ENCODE peak calls at places on chromosomes 2 and 18, in four cellular contexts. One of them, this sample, is unnamed.

GRCh38 chr18:41744664-41745063 is 210.4 kb upstream of the PIK3C3 start:
- DNase-seq in CD8-positive, alpha-beta T cell: no peak
- DNase-seq in psoas muscle: no peak
- DNase-seq in left ventricle myocardium inferior: no peak
- DNase-seq in this sample: no peak

GRCh38 chr2:189096769-189097447 is 82.7 kb downstream of the COL5A2 start:
- DNase-seq in left ventricle myocardium inferior: no peak
- DNase-seq in psoas muscle: no peak
- DNase-seq in CD8-positive, alpha-beta T cell: no peak
- DNase-seq in this sample: no peak

GRCh38 chr2:213119061-213119809 is 32.2 kb downstream of the IKZF2 start:
- DNase-seq in CD8-positive, alpha-beta T cell: no peak
- DNase-seq in left ventricle myocardium inferior: no peak
- DNase-seq in psoas muscle: no peak
- DNase-seq in this sample: no peak

GRCh38 chr2:17877811-17878221 is 651 bp upstream of the KCNS3 start:
- DNase-seq in left ventricle myocardium inferior: no peak
- DNase-seq in CD8-positive, alpha-beta T cell: no peak
- DNase-seq in psoas muscle: peak; percentile 59
- DNase-seq in this sample: no peak

GRCh38 chr2:163753721-163754120 is 17.9 kb upstream of the FIGN start:
- DNase-seq in left ventricle myocardium inferior: no peak
- DNase-seq in CD8-positive, alpha-beta T cell: no peak
- DNase-seq in psoas muscle: no peak
- DNase-seq in this sample: no peak

GRCh38 chr18:49013961-49014604 is 63.3 kb upstream of the SMAD7 start:
- DNase-seq in psoas muscle: peak; percentile 35
- DNase-seq in CD8-positive, alpha-beta T cell: peak; percentile 3
- DNase-seq in left ventricle myocardium inferior: no peak
- DNase-seq in this sample: no peak

GRCh38 chr2:175844169-175844568 is 157.9 kb downstream of the LNPK start:
- DNase-seq in CD8-positive, alpha-beta T cell: no peak
- DNase-seq in left ventricle myocardium inferior: no peak
- DNase-seq in psoas muscle: no peak
- DNase-seq in this sample: no peak

GRCh38 chr2:66242099-66242498 is 192.8 kb upstream of the MEIS1 start:
- DNase-seq in psoas muscle: no peak
- DNase-seq in CD8-positive, alpha-beta T cell: no peak
- DNase-seq in left ventricle myocardium inferior: no peak
- DNase-seq in this sample: no peak

GRCh38 chr2:44943693-44944101 is 2.2 kb downstream of the SIX3 start:
- DNase-seq in psoas muscle: no peak
- DNase-seq in CD8-positive, alpha-beta T cell: no peak
- DNase-seq in left ventricle myocardium inferior: no peak
- DNase-seq in this sample: no peak

GRCh38 chr2:42110287-42110973 is 58.7 kb upstream of the EML4 start:
- DNase-seq in left ventricle myocardium inferior: no peak
- DNase-seq in CD8-positive, alpha-beta T cell: no peak
- DNase-seq in psoas muscle: no peak
- DNase-seq in this sample: no peak

GRCh38 chr18:9086015-9086414 is 16.5 kb upstream of the NDUFV2 start:
- DNase-seq in psoas muscle: no peak
- DNase-seq in left ventricle myocardium inferior: no peak
- DNase-seq in CD8-positive, alpha-beta T cell: no peak
- DNase-seq in this sample: no peak

GRCh38 chr2:39216495-39217191 is 27.1 kb downstream of the CDKL4 start:
- DNase-seq in left ventricle myocardium inferior: no peak
- DNase-seq in CD8-positive, alpha-beta T cell: peak; percentile 57
- DNase-seq in psoas muscle: no peak
- DNase-seq in this sample: no peak

GRCh38 chr18:24432618-24433017 is 6.1 kb downstream of the IMPACT start:
- DNase-seq in left ventricle myocardium inferior: no peak
- DNase-seq in psoas muscle: no peak
- DNase-seq in CD8-positive, alpha-beta T cell: no peak
- DNase-seq in this sample: no peak

GRCh38 chr18:24436939-24437338 is 10.5 kb downstream of the IMPACT start:
- DNase-seq in psoas muscle: no peak
- DNase-seq in left ventricle myocardium inferior: no peak
- DNase-seq in CD8-positive, alpha-beta T cell: no peak
- DNase-seq in this sample: no peak
- H3K36me3 ChIP-seq in psoas muscle: peaks cover 61% of the 10 kb centered on the region
- H3K36me3 ChIP-seq in left ventricle myocardium inferior: peaks cover 47% of the 10 kb centered on the region
- H3K36me3 ChIP-seq in CD8-positive, alpha-beta T cell: peaks cover 11% of the 10 kb centered on the region
- H3K36me3 ChIP-seq in this sample: no peaks in the 10 kb centered on the region

GRCh38 chr2:100764430-100764829 is 55.5 kb upstream of the NPAS2 start:
- DNase-seq in psoas muscle: no peak
- DNase-seq in CD8-positive, alpha-beta T cell: no peak
- DNase-seq in left ventricle myocardium inferior: no peak
- DNase-seq in this sample: no peak

GRCh38 chr2:100766806-100767205 is 53.1 kb upstream of the NPAS2 start:
- DNase-seq in left ventricle myocardium inferior: no peak
- DNase-seq in psoas muscle: no peak
- DNase-seq in CD8-positive, alpha-beta T cell: no peak
- DNase-seq in this sample: no peak

GRCh38 chr2:100765481-100765880 is 54.5 kb upstream of the NPAS2 start:
- DNase-seq in left ventricle myocardium inferior: no peak
- DNase-seq in CD8-positive, alpha-beta T cell: no peak
- DNase-seq in psoas muscle: no peak
- DNase-seq in this sample: no peak

GRCh38 chr2:100767810-100768806 is 51.8 kb upstream of the NPAS2 start:
- DNase-seq in psoas muscle: no peak
- DNase-seq in left ventricle myocardium inferior: no peak
- DNase-seq in CD8-positive, alpha-beta T cell: no peak
- DNase-seq in this sample: no peak

GRCh38 chr2:100767224-100767653 is 52.7 kb upstream of the NPAS2 start:
- DNase-seq in psoas muscle: no peak
- DNase-seq in left ventricle myocardium inferior: no peak
- DNase-seq in CD8-positive, alpha-beta T cell: no peak
- DNase-seq in this sample: no peak
- H3K27ac ChIP-seq in psoas muscle: no peak overlapping the region
- H3K27ac ChIP-seq in left ventricle myocardium inferior: no peak overlapping the region
- H3K27ac ChIP-seq in CD8-positive, alpha-beta T cell: no peak overlapping the region
- H3K27ac ChIP-seq in this sample: no peak overlapping the region

GRCh38 chr2:160283675-160284074 is 83.6 kb upstream of the ITGB6 start:
- DNase-seq in CD8-positive, alpha-beta T cell: no peak
- DNase-seq in left ventricle myocardium inferior: no peak
- DNase-seq in psoas muscle: no peak
- DNase-seq in this sample: no peak

GRCh38 chr2:160287476-160287875 is 87.4 kb upstream of the ITGB6 start:
- DNase-seq in CD8-positive, alpha-beta T cell: no peak
- DNase-seq in psoas muscle: no peak
- DNase-seq in left ventricle myocardium inferior: no peak
- DNase-seq in this sample: no peak

GRCh38 chr2:160288324-160288723 is 88.3 kb upstream of the ITGB6 start:
- DNase-seq in left ventricle myocardium inferior: no peak
- DNase-seq in psoas muscle: no peak
- DNase-seq in CD8-positive, alpha-beta T cell: no peak
- DNase-seq in this sample: no peak

GRCh38 chr2:160289803-160290202 is 89.7 kb upstream of the ITGB6 start:
- DNase-seq in left ventricle myocardium inferior: no peak
- DNase-seq in psoas muscle: no peak
- DNase-seq in CD8-positive, alpha-beta T cell: no peak
- DNase-seq in this sample: no peak

DNA sequence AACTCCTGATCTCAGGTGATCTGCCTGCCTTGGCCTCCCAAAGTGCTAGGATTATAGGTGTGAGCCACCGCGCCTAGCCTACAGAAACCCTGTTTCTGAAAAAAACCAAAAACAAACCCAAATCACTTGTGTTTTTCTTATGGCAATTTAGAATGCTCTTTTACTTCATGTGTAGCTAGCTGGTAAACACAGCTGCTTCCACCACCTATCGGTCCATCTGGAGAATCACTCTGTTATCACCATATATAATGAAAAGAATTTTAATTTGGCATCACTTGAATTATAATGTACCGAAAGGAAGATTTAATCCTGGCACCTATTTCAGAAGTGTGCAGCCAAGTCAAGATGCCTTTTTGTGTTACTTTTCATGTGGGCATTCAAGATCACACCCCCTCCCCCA is 86.5 kb upstream of the ITGB6 start:
- DNase-seq in left ventricle myocardium inferior: no peak
- DNase-seq in psoas muscle: no peak
- DNase-seq in CD8-positive, alpha-beta T cell: no peak
- DNase-seq in this sample: no peak
- H3K36me3 ChIP-seq in left ventricle myocardium inferior: peaks cover 55% of the 10 kb centered on the region
- H3K36me3 ChIP-seq in psoas muscle: peaks cover 65% of the 10 kb centered on the region
- H3K36me3 ChIP-seq in CD8-positive, alpha-beta T cell: peaks cover 27% of the 10 kb centered on the region
- H3K36me3 ChIP-seq in this sample: no peaks in the 10 kb centered on the region

GRCh38 chr2:10160226-10160955 is 37.9 kb downstream of the RRM2 start:
- DNase-seq in left ventricle myocardium inferior: no peak
- DNase-seq in psoas muscle: no peak
- DNase-seq in CD8-positive, alpha-beta T cell: no peak
- DNase-seq in this sample: no peak

GRCh38 chr2:10161206-10161931 is 38.8 kb downstream of the RRM2 start:
- DNase-seq in psoas muscle: no peak
- DNase-seq in left ventricle myocardium inferior: no peak
- DNase-seq in CD8-positive, alpha-beta T cell: no peak
- DNase-seq in this sample: no peak

GRCh38 chr2:10158681-10159080 is 36.1 kb downstream of the RRM2 start:
- DNase-seq in CD8-positive, alpha-beta T cell: no peak
- DNase-seq in left ventricle myocardium inferior: no peak
- DNase-seq in psoas muscle: no peak
- DNase-seq in this sample: peak; percentile 37

GRCh38 chr2:10159086-10159485 is 36.5 kb downstream of the RRM2 start:
- DNase-seq in left ventricle myocardium inferior: no peak
- DNase-seq in CD8-positive, alpha-beta T cell: no peak
- DNase-seq in psoas muscle: no peak
- DNase-seq in this sample: no peak

DNA sequence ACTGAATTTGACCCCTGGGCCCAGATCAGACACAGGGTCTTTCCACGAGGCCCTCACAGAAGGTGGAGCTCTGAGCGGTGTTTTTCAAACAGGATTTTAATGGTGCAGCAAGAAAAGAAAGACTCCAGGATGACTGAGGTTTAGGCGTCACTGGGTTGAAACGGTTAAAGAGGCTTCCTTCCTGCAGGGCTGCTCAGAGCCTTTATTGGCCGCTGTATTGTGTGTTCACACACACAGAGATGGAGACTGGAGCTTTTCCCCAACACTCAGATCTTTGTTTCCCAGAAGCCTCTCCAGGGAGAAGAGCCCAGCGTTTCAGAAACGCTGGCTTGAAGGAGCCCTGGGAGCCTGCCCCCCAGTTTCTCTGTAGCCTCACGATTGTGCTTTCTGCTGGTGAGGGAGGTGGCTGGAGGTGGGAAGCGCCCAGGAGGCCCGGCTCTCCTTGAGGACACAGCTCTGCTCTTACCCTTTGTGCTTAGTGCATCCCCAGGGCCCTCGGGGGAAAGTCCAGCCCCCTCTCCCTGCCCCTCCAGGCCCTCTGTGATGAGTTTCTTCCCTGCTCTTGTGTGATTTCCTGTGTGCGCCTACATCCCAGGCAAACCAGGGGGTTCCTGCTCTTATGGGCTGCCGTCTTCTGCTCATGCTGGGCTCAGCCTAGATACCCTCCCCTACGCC is 37.1 kb downstream of the RRM2 start:
- DNase-seq in CD8-positive, alpha-beta T cell: no peak
- DNase-seq in left ventricle myocardium inferior: no peak
- DNase-seq in psoas muscle: no peak
- DNase-seq in this sample: no peak
- H3K27ac ChIP-seq in CD8-positive, alpha-beta T cell: no peak overlapping the region
- H3K27ac ChIP-seq in left ventricle myocardium inferior: no peak overlapping the region
- H3K27ac ChIP-seq in psoas muscle: no peak overlapping the region
- H3K27ac ChIP-seq in this sample: no peak overlapping the region

GRCh38 chr2:3336844-3337243 is 40.8 kb downstream of the EIPR1 start:
- DNase-seq in left ventricle myocardium inferior: no peak
- DNase-seq in CD8-positive, alpha-beta T cell: no peak
- DNase-seq in psoas muscle: no peak
- DNase-seq in this sample: no peak

GRCh38 chr2:3338360-3338759 is 39.3 kb downstream of the EIPR1 start:
- DNase-seq in left ventricle myocardium inferior: no peak
- DNase-seq in CD8-positive, alpha-beta T cell: no peak
- DNase-seq in psoas muscle: no peak
- DNase-seq in this sample: no peak

GRCh38 chr2:3335001-3335400 is 42.6 kb downstream of the EIPR1 start:
- DNase-seq in psoas muscle: no peak
- DNase-seq in CD8-positive, alpha-beta T cell: no peak
- DNase-seq in left ventricle myocardium inferior: no peak
- DNase-seq in this sample: no peak

GRCh38 chr2:3332133-3332532 is 45.5 kb downstream of the EIPR1 start:
- DNase-seq in psoas muscle: no peak
- DNase-seq in CD8-positive, alpha-beta T cell: no peak
- DNase-seq in left ventricle myocardium inferior: no peak
- DNase-seq in this sample: no peak

DNA sequence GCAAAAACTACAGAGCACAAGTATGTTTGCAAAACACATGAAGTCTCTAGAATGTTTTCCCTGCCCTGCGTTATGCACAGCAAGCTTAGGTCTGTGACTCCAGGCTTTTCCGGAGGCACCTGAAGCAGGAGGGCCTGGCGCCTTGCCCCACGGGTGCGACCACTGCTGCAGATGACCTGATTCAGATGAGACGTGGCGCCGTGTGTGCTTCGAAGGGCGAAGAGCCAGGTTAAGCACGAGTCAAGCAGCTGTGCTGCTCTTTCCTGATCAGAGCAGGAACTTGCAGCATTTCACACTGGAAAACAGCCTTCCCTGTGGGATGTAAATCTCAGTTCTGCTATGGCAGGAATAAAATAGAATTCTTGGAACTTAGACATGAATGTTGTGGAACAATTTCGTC is 43.2 kb downstream of the EIPR1 start:
- DNase-seq in CD8-positive, alpha-beta T cell: no peak
- DNase-seq in left ventricle myocardium inferior: no peak
- DNase-seq in psoas muscle: no peak
- DNase-seq in this sample: no peak
- H3K36me3 ChIP-seq in CD8-positive, alpha-beta T cell: peaks cover 3% of the 10 kb centered on the region
- H3K36me3 ChIP-seq in left ventricle myocardium inferior: peaks cover 3% of the 10 kb centered on the region
- H3K36me3 ChIP-seq in psoas muscle: no peaks in the 10 kb centered on the region
- H3K36me3 ChIP-seq in this sample: no peaks in the 10 kb centered on the region

DNA sequence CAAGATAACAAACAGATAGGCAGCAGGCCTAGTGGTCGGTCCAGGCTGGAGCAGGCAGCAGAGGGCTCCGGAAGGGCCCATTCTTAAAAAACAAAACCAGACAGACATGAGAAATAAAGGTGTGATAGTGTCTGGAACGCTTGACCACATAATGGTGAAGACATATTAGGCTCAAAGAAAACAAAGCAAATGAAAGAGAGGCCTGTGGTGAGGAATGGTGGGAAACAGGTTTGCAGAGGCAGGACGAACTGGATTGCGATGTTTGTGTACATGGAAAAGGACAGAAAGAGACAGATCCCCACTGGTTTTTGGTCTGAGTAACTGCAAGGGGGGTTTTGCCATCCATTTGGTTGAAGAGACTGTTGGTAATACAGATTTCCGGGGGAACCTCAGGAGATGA is 19.9 kb downstream of the QPCT start:
- DNase-seq in CD8-positive, alpha-beta T cell: no peak
- DNase-seq in left ventricle myocardium inferior: no peak
- DNase-seq in psoas muscle: no peak
- DNase-seq in this sample: no peak
- H3K27ac ChIP-seq in CD8-positive, alpha-beta T cell: no peak overlapping the region
- H3K27ac ChIP-seq in left ventricle myocardium inferior: no peak overlapping the region
- H3K27ac ChIP-seq in psoas muscle: no peak overlapping the region
- H3K27ac ChIP-seq in this sample: no peak overlapping the region

DNA sequence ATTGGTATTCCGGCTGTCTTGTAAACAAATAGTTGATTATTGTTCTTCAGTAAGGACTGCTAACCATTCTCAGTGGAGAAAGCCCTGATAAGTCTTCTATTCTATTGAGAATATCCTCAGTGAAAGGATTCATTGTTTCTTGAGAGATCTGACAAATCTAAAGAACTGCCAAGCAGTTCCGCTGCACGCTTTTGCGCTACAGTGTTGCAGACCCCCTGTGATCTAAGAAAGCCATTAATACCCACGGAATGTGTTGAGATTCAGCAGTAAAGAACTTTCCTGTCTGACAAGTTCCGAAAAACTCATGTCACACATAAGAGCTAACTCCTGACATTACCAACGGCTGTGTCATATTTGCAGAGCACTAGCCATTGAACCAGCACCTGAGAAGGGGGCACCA is 63.8 kb downstream of the ZNF236 start:
- DNase-seq in psoas muscle: no peak
- DNase-seq in CD8-positive, alpha-beta T cell: no peak
- DNase-seq in left ventricle myocardium inferior: no peak
- DNase-seq in this sample: no peak
- H3K36me3 ChIP-seq in psoas muscle: peaks cover 88% of the 10 kb centered on the region
- H3K36me3 ChIP-seq in CD8-positive, alpha-beta T cell: peaks cover 30% of the 10 kb centered on the region
- H3K36me3 ChIP-seq in left ventricle myocardium inferior: peaks cover 80% of the 10 kb centered on the region
- H3K36me3 ChIP-seq in this sample: peaks cover 3% of the 10 kb centered on the region

This sample was measured in pancreas.